ENCODE peak calls at places on chromosomes 2 and 18, in four cellular contexts. One of them, this sample, is unnamed.
A peak's percentile ranks its signal among the peaks of the same experiment; 100 is the strongest.

GRCh38 chr2:149926149-149926548 is 338.6 kb upstream of the MMADHC start:
- DNase-seq in NCI-H1092 treated with DMSO at 0.1 percent for 48 hours: no peak
- DNase-seq in iPS-NIHi11: no peak
- DNase-seq in mucosa of descending colon: no peak
- DNase-seq in this sample: no peak

GRCh38 chr2:140509765-140510164 is 1621.1 kb downstream of the LRP1B start:
- DNase-seq in NCI-H1092 treated with DMSO at 0.1 percent for 48 hours: no peak
- DNase-seq in iPS-NIHi11: no peak
- DNase-seq in mucosa of descending colon: no peak
- DNase-seq in this sample: no peak

GRCh38 chr2:144518744-144519596 is 949 bp downstream of the ZEB2 start:
- DNase-seq in NCI-H1092 treated with DMSO at 0.1 percent for 48 hours: no peak
- DNase-seq in iPS-NIHi11: no peak
- DNase-seq in mucosa of descending colon: no peak
- DNase-seq in this sample: no peak

GRCh38 chr2:224774735-224775134 is 58.6 kb upstream of the CCDC195 start:
- DNase-seq in NCI-H1092 treated with DMSO at 0.1 percent for 48 hours: no peak
- DNase-seq in iPS-NIHi11: no peak
- DNase-seq in mucosa of descending colon: no peak
- DNase-seq in this sample: no peak

GRCh38 chr2:235968616-235969324 is 199.4 kb downstream of the GBX2 start:
- DNase-seq in NCI-H1092 treated with DMSO at 0.1 percent for 48 hours: peak; percentile 75
- DNase-seq in iPS-NIHi11: no peak
- DNase-seq in mucosa of descending colon: no peak
- DNase-seq in this sample: no peak

GRCh38 chr18:63892544-63892943 is 5.0 kb downstream of the SERPINB2 start:
- DNase-seq in NCI-H1092 treated with DMSO at 0.1 percent for 48 hours: no peak
- DNase-seq in iPS-NIHi11: no peak
- DNase-seq in mucosa of descending colon: no peak
- DNase-seq in this sample: no peak

GRCh38 chr2:117707874-117708273 is 106.6 kb upstream of the DDX18 start:
- DNase-seq in NCI-H1092 treated with DMSO at 0.1 percent for 48 hours: no peak
- DNase-seq in iPS-NIHi11: no peak
- DNase-seq in mucosa of descending colon: no peak
- DNase-seq in this sample: no peak

GRCh38 chr2:120059483-120059882 is 46.6 kb downstream of the EPB41L5 start:
- DNase-seq in NCI-H1092 treated with DMSO at 0.1 percent for 48 hours: no peak
- DNase-seq in iPS-NIHi11: no peak
- DNase-seq in mucosa of descending colon: no peak
- DNase-seq in this sample: no peak

GRCh38 chr2:66915237-66915636 is 480.3 kb downstream of the MEIS1 start:
- DNase-seq in NCI-H1092 treated with DMSO at 0.1 percent for 48 hours: no peak
- DNase-seq in iPS-NIHi11: no peak
- DNase-seq in mucosa of descending colon: no peak
- DNase-seq in this sample: no peak

GRCh38 chr2:206800501-206801416 is 35.4 kb downstream of the FASTKD2 start:
- DNase-seq in NCI-H1092 treated with DMSO at 0.1 percent for 48 hours: peak; percentile 46
- DNase-seq in iPS-NIHi11: peak; percentile 61
- DNase-seq in mucosa of descending colon: no peak
- DNase-seq in this sample: peak; percentile 69